ENCODE peak calls at places on chromosome 5, in six cellular contexts. G, C, K, L, V and Q are unnamed samples.
A peak's percentile ranks its signal among the peaks of the same experiment; 100 is the strongest.

GRCh38 chr5:76811214-76811613 is 7.6 kb upstream of the F2RL1 start:
- DNase-seq in K (no peak), V (no peak), L (peak; percentile 35), C (no peak), G (no peak), Q (no peak)

GRCh38 chr5:162190-162564 is 29.1 kb upstream of the LRRC14B start:
- DNase-seq in G (no peak), L (no peak), C (no peak), K (no peak), V (no peak), Q (no peak)

GRCh38 chr5:23332650-23333251 is 174.7 kb upstream of the PRDM9 start:
- DNase-seq in V (no peak), L (no peak), C (no peak), K (no peak), G (no peak), Q (no peak)

GRCh38 chr5:71829206-71829605 is 110.1 kb downstream of the CARTPT start:
- DNase-seq in V (no peak), C (no peak), G (no peak), K (no peak), L (no peak), Q (no peak)

GRCh38 chr5:138953370-138954256 is 78.5 kb upstream of the LRRTM2 start:
- DNase-seq in V (peak; percentile 77), G (peak; percentile 13), L (peak; percentile 79), K (peak; percentile 96), C (peak; percentile 96), Q (peak; percentile 86)

GRCh38 chr5:122150128-122150685 is 20.9 kb downstream of the ZNF474 start:
- DNase-seq in G (no peak), C (no peak), V (no peak), K (no peak), L (no peak), Q (no peak)

GRCh38 chr5:60687927-60688720 is 11.8 kb downstream of the DEPDC1B start:
- DNase-seq in G (no peak), V (no peak), C (no peak), K (no peak), L (peak; percentile 64), Q (no peak)

GRCh38 chr5:1092122-1092521 is 19.7 kb downstream of the SLC12A7 start:
- DNase-seq in C (no peak), G (no peak), K (no peak), L (no peak), V (no peak), Q (no peak)

GRCh38 chr5:66511491-66511890 is 84.7 kb upstream of the MAST4 start:
- DNase-seq in C (no peak), K (no peak), G (no peak), L (no peak), V (no peak), Q (no peak)

GRCh38 chr5:15290953-15291352 is 209.0 kb upstream of the FBXL7 start:
- DNase-seq in G (no peak), L (no peak), V (no peak), K (no peak), C (no peak), Q (no peak)

GRCh38 chr5:78855026-78855425 is 130.1 kb downstream of the ARSB start:
- DNase-seq in G (no peak), L (no peak), V (no peak), C (no peak), K (no peak), Q (no peak)

GRCh38 chr5:7080501-7080900 is 315.4 kb upstream of the ADCY2 start:
- DNase-seq in L (no peak), C (no peak), G (no peak), V (no peak), K (no peak), Q (no peak)

GRCh38 chr5:88393721-88394530 is 125.3 kb upstream of the TMEM161B start:
- DNase-seq in L (no peak), G (no peak), C (no peak), V (no peak), K (no peak), Q (no peak)

DNA sequence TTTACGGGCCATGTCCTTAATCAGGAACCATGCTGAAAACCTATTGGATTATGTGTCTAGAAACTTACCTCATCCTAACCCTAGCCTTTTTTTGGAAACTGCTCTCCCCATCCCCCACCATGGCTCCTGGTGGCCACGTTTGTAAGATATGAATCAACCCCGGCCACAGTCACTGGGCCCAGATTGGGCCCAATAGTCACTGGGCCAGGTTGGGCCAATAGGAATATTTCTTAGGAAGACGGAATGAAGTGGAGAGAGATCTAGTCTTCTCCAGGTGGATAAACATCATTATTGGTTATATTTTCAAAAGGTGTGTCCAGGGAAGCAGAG is 468.7 kb downstream of the ARHGEF28 start:
- DNase-seq in V (no peak), C (no peak), K (no peak), G (no peak), L (no peak), Q (no peak)
- TF ChIP-seq CTCF in V (no peak), C (no peak), K (no peak), G (no peak), L (no peak), Q (no peak)

GRCh38 chr5:155144956-155145355 is 131.4 kb downstream of the KIF4B start:
- DNase-seq in G (no peak), C (no peak), K (no peak), L (no peak), V (no peak), Q (no peak)

GRCh38 chr5:155148694-155149093 is 135.1 kb downstream of the KIF4B start:
- DNase-seq in K (no peak), V (no peak), L (no peak), G (no peak), C (no peak), Q (no peak)

GRCh38 chr5:155150012-155150411 is 136.5 kb downstream of the KIF4B start:
- DNase-seq in V (no peak), G (no peak), K (no peak), C (no peak), L (no peak), Q (no peak)

DNA sequence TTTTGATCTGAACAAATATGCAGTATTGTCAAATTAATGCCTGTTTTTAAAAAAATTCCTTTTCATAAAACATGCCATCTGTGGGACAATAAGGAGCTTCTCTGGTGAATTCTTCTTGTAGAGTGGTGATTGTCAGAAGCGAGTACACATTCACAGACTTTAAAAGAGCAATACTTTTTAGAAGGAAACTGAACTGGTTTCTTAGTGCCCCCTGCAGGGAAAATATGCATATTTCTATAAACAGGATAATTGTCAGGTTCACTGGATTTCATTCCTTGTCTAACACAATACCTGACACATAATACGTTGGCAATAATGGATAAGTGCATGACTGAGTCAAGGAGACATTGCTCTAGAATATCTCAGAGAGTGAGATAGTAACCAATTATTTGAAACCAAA is 133.7 kb downstream of the KIF4B start:
- DNase-seq in C (no peak), V (no peak), G (no peak), K (no peak), L (peak; percentile 3), Q (no peak)
- TF ChIP-seq CTCF in C (no peak), V (no peak), G (no peak), K (peak; percentile 14), L (peak; percentile 30), Q (peak; percentile 22)

GRCh38 chr5:172637740-172638139 is 3.3 kb upstream of the NEURL1B start:
- DNase-seq in G (no peak), V (no peak), C (no peak), K (no peak), L (no peak), Q (no peak)
- TF ChIP-seq CTCF in G (no peak), V (no peak), C (no peak), K (no peak), L (no peak), Q (no peak)

GRCh38 chr5:137236266-137236665 is 262.9 kb downstream of the SPOCK1 start:
- DNase-seq in G (no peak), K (no peak), L (no peak), V (no peak), C (no peak), Q (no peak)

GRCh38 chr5:137231535-137231934 is 267.6 kb downstream of the SPOCK1 start:
- DNase-seq in V (no peak), L (peak; percentile 21), K (no peak), G (no peak), C (no peak), Q (no peak)

GRCh38 chr5:137233726-137234125 is 265.4 kb downstream of the SPOCK1 start:
- DNase-seq in G (no peak), L (no peak), K (no peak), V (no peak), C (no peak), Q (no peak)

GRCh38 chr5:137234973-137235943 is 263.9 kb downstream of the SPOCK1 start:
- DNase-seq in C (no peak), V (no peak), L (no peak), G (no peak), K (no peak), Q (no peak)
- TF ChIP-seq CTCF in C (no peak), V (no peak), L (no peak), G (no peak), K (no peak), Q (no peak)